ENCODE peak calls at places on chromosomes 2 and 18, in eight cellular contexts. P is LoVo; W is nephron progenitor cell; Y is NT2/D1; J is COR-L47; B is putamen; A is activated CD8-positive, alpha-beta T cell treated with anti-CD3 and anti-CD28 coated beads for 36 hours; K is neural crest cell. I is an unnamed sample.

GRCh38 chr2:25276569-25277465 is 64.9 kb downstream of the DNMT3A start:
- DNase-seq in P (no peak), W (peak), Y (no peak), J (no peak), B (no peak), A (peak), K (peak), I (no peak)

GRCh38 chr2:128178650-128179460 is 87.9 kb downstream of the UGGT1 start:
- DNase-seq in P (no peak), W (peak), Y (peak), J (peak), B (peak), A (peak), K (peak), I (no peak)

GRCh38 chr18:10951631-10952544 is 197.5 kb downstream of the PIEZO2 start:
- DNase-seq in P (no peak), W (no peak), Y (no peak), J (no peak), B (no peak), A (no peak), K (no peak), I (no peak)

GRCh38 chr2:69785358-69785757 is 43.4 kb downstream of the ANXA4 start:
- DNase-seq in P (no peak), W (no peak), Y (no peak), J (no peak), B (no peak), A (no peak), K (no peak), I (no peak)

GRCh38 chr2:240556553-240557100 is 1.2 kb downstream of the ANKMY1 start:
- DNase-seq in P (no peak), W (peak), Y (peak), J (no peak), B (no peak), A (peak), K (no peak), I (no peak)

GRCh38 chr2:169509230-169509917 is at the start of gene KLHL41:
- DNase-seq in P (no peak), W (no peak), Y (no peak), J (no peak), B (no peak), A (no peak), K (no peak), I (no peak)

GRCh38 chr2:175026385-175026784 is 21.2 kb upstream of the CHN1 start:
- DNase-seq in P (no peak), W (no peak), Y (no peak), J (no peak), B (no peak), A (no peak), K (no peak), I (no peak)

GRCh38 chr2:20478961-20479360 is 32.1 kb downstream of the RHOB start:
- DNase-seq in P (no peak), W (no peak), Y (no peak), J (no peak), B (no peak), A (no peak), K (no peak), I (no peak)

GRCh38 chr18:45449761-45450227 is 165.5 kb upstream of the SLC14A2 start:
- DNase-seq in P (no peak), W (no peak), Y (no peak), J (peak), B (no peak), A (no peak), K (no peak), I (no peak)

GRCh38 chr2:68741238-68741637 is 6.6 kb downstream of the ARHGAP25 start:
- DNase-seq in P (no peak), W (no peak), Y (no peak), J (no peak), B (no peak), A (no peak), K (no peak), I (no peak)

GRCh38 chr2:201450910-201451329 is 338 bp downstream of the TRAK2 start:
- DNase-seq in P (no peak), W (no peak), Y (no peak), J (peak), B (no peak), A (no peak), K (no peak), I (no peak)

GRCh38 chr18:77098033-77098432 is 34.5 kb downstream of the MBP start:
- DNase-seq in P (no peak), W (no peak), Y (no peak), J (peak), B (no peak), A (no peak), K (no peak), I (no peak)

GRCh38 chr2:111032721-111033532 is 87.8 kb upstream of the BCL2L11 start:
- DNase-seq in P (peak), W (no peak), Y (no peak), J (no peak), B (no peak), A (no peak), K (no peak), I (no peak)

GRCh38 chr2:224009605-224010330 is 29.3 kb downstream of the SERPINE2 start:
- DNase-seq in P (peak), W (no peak), Y (no peak), J (no peak), B (no peak), A (no peak), K (no peak), I (no peak)

GRCh38 chr2:80529466-80530165 is 225.1 kb upstream of the LRRTM1 start:
- DNase-seq in P (no peak), W (no peak), Y (no peak), J (no peak), B (no peak), A (no peak), K (no peak), I (no peak)

GRCh38 chr2:222813177-222813843 is 47.5 kb upstream of the ACSL3 start:
- DNase-seq in P (no peak), W (no peak), Y (no peak), J (no peak), B (no peak), A (peak), K (no peak), I (no peak)

GRCh38 chr2:162838141-162838500 is 446 bp downstream of the KCNH7 start:
- DNase-seq in P (no peak), W (no peak), Y (peak), J (peak), B (peak), A (no peak), K (no peak), I (no peak)

GRCh38 chr2:111624401-111625156 is 259.4 kb downstream of the ANAPC1 start:
- DNase-seq in P (no peak), W (no peak), Y (no peak), J (no peak), B (no peak), A (no peak), K (no peak), I (no peak)